ENCODE peak calls at places on chromosome 10, in eight cellular contexts. Y, U, G, D, C, P, K and I are unnamed samples.

GRCh38 chr10:113858541-113858940 is 4.1 kb downstream of the NHLRC2 start:
- DNase-seq in Y (no peak), U (no peak), G (no peak), D (no peak), C (no peak), P (no peak), K (peak; percentile 55), I (no peak)

GRCh38 chr10:106078796-106079576 is 1085.5 kb downstream of the SORCS1 start:
- DNase-seq in Y (no peak), U (no peak), G (no peak), D (no peak), C (peak; percentile 22), P (no peak), K (no peak), I (no peak)

GRCh38 chr10:79069325-79070090 is 742 bp downstream of the ZMIZ1 start:
- DNase-seq in Y (peak; percentile 64), U (no peak), G (peak; percentile 36), D (peak; percentile 82), C (peak; percentile 83), P (peak; percentile 85), K (no peak), I (peak; percentile 55)

GRCh38 chr10:4202936-4203335 is 417.9 kb upstream of the KLF6 start:
- DNase-seq in Y (no peak), U (no peak), G (no peak), D (no peak), C (no peak), P (no peak), K (peak; percentile 6), I (no peak)

GRCh38 chr10:22259280-22259679 is 41.5 kb upstream of the EBLN1 start:
- DNase-seq in Y (no peak), U (no peak), G (no peak), D (no peak), C (peak; percentile 11), P (no peak), K (no peak), I (no peak)

GRCh38 chr10:113603057-113603777 is 50.4 kb downstream of the HABP2 start:
- DNase-seq in Y (no peak), U (no peak), G (no peak), D (no peak), C (no peak), P (no peak), K (no peak), I (no peak)

GRCh38 chr10:70918851-70919530 is 30.6 kb upstream of the PCBD1 start:
- DNase-seq in Y (no peak), U (no peak), G (no peak), D (no peak), C (no peak), P (peak; percentile 65), K (no peak), I (no peak)

GRCh38 chr10:61397175-61397986 is 55.8 kb downstream of the TMEM26 start:
- DNase-seq in Y (no peak), U (no peak), G (peak; percentile 5), D (no peak), C (no peak), P (no peak), K (peak; percentile 48), I (no peak)

GRCh38 chr10:72322030-72322279 is 32.8 kb downstream of the DNAJB12 start:
- DNase-seq in Y (no peak), U (no peak), G (no peak), D (no peak), C (peak; percentile 19), P (no peak), K (no peak), I (no peak)

GRCh38 chr10:10848488-10849111 is 169.1 kb upstream of the CELF2 start:
- DNase-seq in Y (no peak), U (no peak), G (no peak), D (no peak), C (no peak), P (no peak), K (no peak), I (no peak)

GRCh38 chr10:108180883-108181282 is 1016.4 kb upstream of the SORCS1 start:
- DNase-seq in Y (no peak), U (no peak), G (no peak), D (no peak), C (peak; percentile 49), P (no peak), K (no peak), I (no peak)

GRCh38 chr10:93600446-93600860 is 582 bp downstream of the RBP4 start:
- DNase-seq in Y (peak; percentile 67), U (no peak), G (no peak), D (no peak), C (no peak), P (no peak), K (no peak), I (no peak)
- H3K4me1 ChIP-seq in Y (no peaks in the 10 kb centered on the region), U (no peaks in the 10 kb centered on the region), G (no peaks in the 10 kb centered on the region), D (peaks cover 8% of the 10 kb centered on the region), C (peaks cover 8% of the 10 kb centered on the region), P (peaks cover 1% of the 10 kb centered on the region), K (peaks cover 1% of the 10 kb centered on the region), I (peaks cover 25% of the 10 kb centered on the region)

DNA sequence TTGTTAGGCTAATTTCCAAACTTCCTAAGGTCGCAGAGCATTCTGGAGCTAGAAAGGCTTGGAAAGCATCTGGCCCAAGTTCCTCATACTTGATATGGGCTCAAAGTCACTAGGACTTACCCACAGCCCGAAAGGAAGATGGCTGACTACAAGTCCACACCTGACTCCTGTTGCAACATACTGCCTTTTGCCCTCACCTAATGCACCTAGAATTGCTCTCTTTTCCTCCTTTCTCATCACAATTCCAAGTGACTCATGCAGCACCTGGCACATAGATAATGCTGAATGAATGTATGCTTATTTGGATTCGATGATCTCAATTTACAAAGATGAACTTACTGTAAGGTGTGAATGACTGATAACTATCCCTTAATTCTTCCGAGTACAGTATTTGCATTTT is 131.5 kb downstream of the SORBS1 start:
- DNase-seq in Y (no peak), U (no peak), G (no peak), D (no peak), C (peak; percentile 65), P (no peak), K (no peak), I (no peak)
- H3K4me1 ChIP-seq in Y (no peaks in the 10 kb centered on the region), U (no peaks in the 10 kb centered on the region), G (no peaks in the 10 kb centered on the region), D (peaks cover 19% of the 10 kb centered on the region), C (peaks cover 10% of the 10 kb centered on the region), P (peaks cover 7% of the 10 kb centered on the region), K (no peaks in the 10 kb centered on the region), I (peaks cover 16% of the 10 kb centered on the region)

GRCh38 chr10:131180086-131180485 is 131.4 kb downstream of the TCERG1L start:
- DNase-seq in Y (no peak), U (no peak), G (no peak), D (no peak), C (no peak), P (no peak), K (no peak), I (no peak)

GRCh38 chr10:131179386-131179785 is 132.1 kb downstream of the TCERG1L start:
- DNase-seq in Y (no peak), U (no peak), G (no peak), D (no peak), C (no peak), P (no peak), K (no peak), I (peak; percentile 43)

GRCh38 chr10:131177431-131178327 is 133.8 kb downstream of the TCERG1L start:
- DNase-seq in Y (peak; percentile 41), U (no peak), G (no peak), D (no peak), C (no peak), P (no peak), K (no peak), I (no peak)

GRCh38 chr10:131178956-131179355 is 132.6 kb downstream of the TCERG1L start:
- DNase-seq in Y (peak; percentile 31), U (no peak), G (no peak), D (no peak), C (no peak), P (no peak), K (no peak), I (peak; percentile 90)

GRCh38 chr10:131178521-131178920 is 133.0 kb downstream of the TCERG1L start:
- DNase-seq in Y (no peak), U (no peak), G (no peak), D (no peak), C (no peak), P (no peak), K (no peak), I (no peak)
- H3K4me1 ChIP-seq in Y (no peaks in the 10 kb centered on the region), U (no peaks in the 10 kb centered on the region), G (no peaks in the 10 kb centered on the region), D (no peaks in the 10 kb centered on the region), C (no peaks in the 10 kb centered on the region), P (no peaks in the 10 kb centered on the region), K (no peaks in the 10 kb centered on the region), I (peaks cover 21% of the 10 kb centered on the region)

GRCh38 chr10:76036962-76037361 is 605.5 kb downstream of the LRMDA start:
- DNase-seq in Y (no peak), U (no peak), G (no peak), D (no peak), C (peak; percentile 94), P (no peak), K (no peak), I (no peak)
- H3K4me1 ChIP-seq in Y (no peaks in the 10 kb centered on the region), U (no peaks in the 10 kb centered on the region), G (no peaks in the 10 kb centered on the region), D (peaks cover 32% of the 10 kb centered on the region), C (peaks cover 23% of the 10 kb centered on the region), P (no peaks in the 10 kb centered on the region), K (no peaks in the 10 kb centered on the region), I (peaks cover 29% of the 10 kb centered on the region)

GRCh38 chr10:15166325-15166724 is 2.2 kb downstream of the NMT2 start:
- DNase-seq in Y (no peak), U (no peak), G (no peak), D (no peak), C (no peak), P (no peak), K (peak; percentile 31), I (no peak)

GRCh38 chr10:15167411-15168295 is 840 bp downstream of the NMT2 start:
- DNase-seq in Y (peak; percentile 69), U (peak; percentile 12), G (peak; percentile 42), D (peak; percentile 63), C (peak; percentile 34), P (peak; percentile 82), K (peak; percentile 49), I (peak; percentile 61)

GRCh38 chr10:15168781-15169554 is 475 bp upstream of the NMT2 start:
- DNase-seq in Y (peak; percentile 99), U (peak; percentile 92), G (peak; percentile 91), D (peak; percentile 96), C (peak; percentile 73), P (peak; percentile 99), K (peak; percentile 94), I (peak; percentile 98)

GRCh38 chr10:15169555-15170407 is 1.3 kb upstream of the NMT2 start:
- DNase-seq in Y (no peak), U (no peak), G (peak; percentile 62), D (no peak), C (no peak), P (no peak), K (no peak), I (no peak)

GRCh38 chr10:15168296-15168780 is at the start of gene NMT2:
- DNase-seq in Y (peak; percentile 92), U (peak; percentile 68), G (peak; percentile 81), D (peak; percentile 91), C (peak; percentile 65), P (peak; percentile 94), K (no peak), I (no peak)
- H3K4me1 ChIP-seq in Y (no peaks in the 10 kb centered on the region), U (peaks cover 19% of the 10 kb centered on the region), G (peaks cover 44% of the 10 kb centered on the region), D (peaks cover 43% of the 10 kb centered on the region), C (peaks cover 13% of the 10 kb centered on the region), P (no peaks in the 10 kb centered on the region), K (peaks cover 11% of the 10 kb centered on the region), I (peaks cover 37% of the 10 kb centered on the region)

GRCh38 chr10:29595146-29595545 is 39.6 kb downstream of the SVIL start:
- DNase-seq in Y (no peak), U (no peak), G (no peak), D (no peak), C (no peak), P (no peak), K (no peak), I (no peak)
- H3K4me1 ChIP-seq in Y (peaks cover 3% of the 10 kb centered on the region), U (peaks cover 3% of the 10 kb centered on the region), G (no peaks in the 10 kb centered on the region), D (peaks cover 10% of the 10 kb centered on the region), C (peaks cover 20% of the 10 kb centered on the region), P (peaks cover 1% of the 10 kb centered on the region), K (peaks cover 19% of the 10 kb centered on the region), I (peaks cover 32% of the 10 kb centered on the region)

GRCh38 chr10:34229917-34230316 is 585.2 kb downstream of the PARD3 start:
- DNase-seq in Y (no peak), U (no peak), G (no peak), D (no peak), C (no peak), P (no peak), K (no peak), I (no peak)
- H3K4me1 ChIP-seq in Y (no peaks in the 10 kb centered on the region), U (no peaks in the 10 kb centered on the region), G (no peaks in the 10 kb centered on the region), D (no peaks in the 10 kb centered on the region), C (peaks cover 15% of the 10 kb centered on the region), P (no peaks in the 10 kb centered on the region), K (peaks cover 2% of the 10 kb centered on the region), I (peaks cover 23% of the 10 kb centered on the region)